ENCODE peak calls at places on chromosome 12, in four cellular contexts. One of them, this sample, is unnamed.

GRCh38 chr12:132257206-132257954 is 72.0 kb downstream of the GALNT9 start:
- DNase-seq in GM13976: no peak
- DNase-seq in Calu3: no peak
- DNase-seq in BJ: no peak
- DNase-seq in this sample: no peak

GRCh38 chr12:20740972-20741371 is 45.8 kb downstream of the SLCO1C1 start:
- DNase-seq in GM13976: no peak
- DNase-seq in Calu3: no peak
- DNase-seq in BJ: no peak
- DNase-seq in this sample: no peak

GRCh38 chr12:110741795-110742717 is 635 bp downstream of the PPP1CC start:
- DNase-seq in GM13976: peak
- DNase-seq in Calu3: no peak
- DNase-seq in BJ: no peak
- DNase-seq in this sample: no peak

GRCh38 chr12:120925740-120926563 is 21.8 kb upstream of the SPPL3 start:
- DNase-seq in GM13976: no peak
- DNase-seq in Calu3: peak
- DNase-seq in BJ: no peak
- DNase-seq in this sample: no peak

GRCh38 chr12:54428050-54429013 is 9.3 kb upstream of the ITGA5 start:
- DNase-seq in GM13976: no peak
- DNase-seq in Calu3: no peak
- DNase-seq in BJ: no peak
- DNase-seq in this sample: no peak

GRCh38 chr12:42638011-42638410 is 48.5 kb upstream of the PRICKLE1 start:
- DNase-seq in GM13976: no peak
- DNase-seq in Calu3: no peak
- DNase-seq in BJ: no peak
- DNase-seq in this sample: no peak

GRCh38 chr12:31590730-31591307 is at the start of gene DENND5B:
- DNase-seq in GM13976: peak
- DNase-seq in Calu3: peak
- DNase-seq in BJ: no peak
- DNase-seq in this sample: no peak

GRCh38 chr12:132284071-132284492 is 45.3 kb downstream of the GALNT9 start:
- DNase-seq in GM13976: no peak
- DNase-seq in Calu3: no peak
- DNase-seq in BJ: no peak
- DNase-seq in this sample: no peak

GRCh38 chr12:40819427-40820108 is 127.3 kb downstream of the CNTN1 start:
- DNase-seq in GM13976: no peak
- DNase-seq in Calu3: no peak
- DNase-seq in BJ: no peak
- DNase-seq in this sample: no peak

GRCh38 chr12:122060069-122060468 is 18.5 kb upstream of the MLXIP start:
- DNase-seq in GM13976: no peak
- DNase-seq in Calu3: no peak
- DNase-seq in BJ: no peak
- DNase-seq in this sample: no peak

GRCh38 chr12:79407671-79408622 is 282.8 kb downstream of the PAWR start:
- DNase-seq in GM13976: peak
- DNase-seq in Calu3: peak
- DNase-seq in BJ: no peak
- DNase-seq in this sample: peak

GRCh38 chr12:115570271-115570777 is 707.2 kb downstream of the MED13L start:
- DNase-seq in GM13976: no peak
- DNase-seq in Calu3: no peak
- DNase-seq in BJ: peak
- DNase-seq in this sample: no peak

GRCh38 chr12:115398311-115398781 is 714.4 kb upstream of the TBX3 start:
- DNase-seq in GM13976: no peak
- DNase-seq in Calu3: no peak
- DNase-seq in BJ: no peak
- DNase-seq in this sample: no peak

GRCh38 chr12:7128681-7129593 is at the start of gene RBP5:
- DNase-seq in GM13976: no peak
- DNase-seq in Calu3: no peak
- DNase-seq in BJ: no peak
- DNase-seq in this sample: no peak

GRCh38 chr12:93742086-93742934 is 65.1 kb downstream of the CRADD start:
- DNase-seq in GM13976: peak
- DNase-seq in Calu3: peak
- DNase-seq in BJ: no peak
- DNase-seq in this sample: peak

GRCh38 chr12:124231980-124232653 is 62.8 kb upstream of the RFLNA start:
- DNase-seq in GM13976: no peak
- DNase-seq in Calu3: no peak
- DNase-seq in BJ: no peak
- DNase-seq in this sample: no peak

GRCh38 chr12:63802012-63802608 is 22.4 kb downstream of the RXYLT1 start:
- DNase-seq in GM13976: no peak
- DNase-seq in Calu3: no peak
- DNase-seq in BJ: no peak
- DNase-seq in this sample: no peak

GRCh38 chr12:2417761-2418160 is 365.0 kb downstream of the CACNA1C start:
- DNase-seq in GM13976: no peak
- DNase-seq in Calu3: no peak
- DNase-seq in BJ: no peak
- DNase-seq in this sample: no peak

GRCh38 chr12:124694250-124694649 is 126.8 kb upstream of the NCOR2 start:
- DNase-seq in GM13976: peak
- DNase-seq in Calu3: no peak
- DNase-seq in BJ: no peak
- DNase-seq in this sample: no peak

GRCh38 chr12:53097564-53098353 is at the start of gene IGFBP6:
- DNase-seq in GM13976: peak
- DNase-seq in Calu3: peak
- DNase-seq in BJ: no peak
- DNase-seq in this sample: peak

GRCh38 chr12:12992418-12993175 is 7.5 kb downstream of the HEBP1 start:
- DNase-seq in GM13976: no peak
- DNase-seq in Calu3: no peak
- DNase-seq in BJ: peak
- DNase-seq in this sample: peak

GRCh38 chr12:15186593-15186992 is 34.6 kb downstream of the RERG start:
- DNase-seq in GM13976: no peak
- DNase-seq in Calu3: no peak
- DNase-seq in BJ: no peak
- DNase-seq in this sample: no peak

GRCh38 chr12:107635139-107635538 is 50.5 kb upstream of the PWP1 start:
- DNase-seq in GM13976: no peak
- DNase-seq in Calu3: no peak
- DNase-seq in BJ: no peak
- DNase-seq in this sample: no peak

GRCh38 chr12:53961025-53961761 is 6.5 kb downstream of the HOXC12 start:
- DNase-seq in GM13976: no peak
- DNase-seq in Calu3: no peak
- DNase-seq in BJ: no peak
- DNase-seq in this sample: no peak

GRCh38 chr12:104410786-104411185 is 46.0 kb upstream of the CHST11 start:
- DNase-seq in GM13976: no peak
- DNase-seq in Calu3: no peak
- DNase-seq in BJ: no peak
- DNase-seq in this sample: peak

GRCh38 chr12:30782316-30783173 is 27.8 kb upstream of the CAPRIN2 start:
- DNase-seq in GM13976: no peak
- DNase-seq in Calu3: no peak
- DNase-seq in BJ: no peak
- DNase-seq in this sample: no peak

This sample was measured in GM04504.